ENCODE peak calls at places on chromosome 22, in six cellular contexts. P, F, A, T, K and O are unnamed samples.

GRCh38 chr22:36197601-36198146 is 3.9 kb downstream of the APOL4 start:
- DNase-seq in A (peak; percentile 63), T (peak; percentile 68), P (no peak), F (no peak), K (no peak), O (no peak)

GRCh38 chr22:22111267-22111751 is 128.7 kb upstream of the TOP3B start:
- DNase-seq in A (no peak), K (no peak), F (no peak), P (peak; percentile 77), T (peak; percentile 84), O (peak; percentile 76)

GRCh38 chr22:17446704-17447103 is 77.4 kb downstream of the CECR2 start:
- DNase-seq in F (no peak), A (no peak), K (no peak), P (no peak), T (no peak), O (no peak)

GRCh38 chr22:45082795-45083194 is 73.0 kb upstream of the PHF21B start:
- DNase-seq in K (no peak), T (no peak), A (no peak), F (no peak), P (no peak), O (no peak)

GRCh38 chr22:24410110-24410856 is 17.1 kb upstream of the ADORA2A start:
- DNase-seq in T (no peak), A (no peak), K (no peak), F (no peak), P (no peak), O (no peak)

GRCh38 chr22:18028817-18029527 is 4.6 kb upstream of the MICAL3 start:
- DNase-seq in P (no peak), T (peak; percentile 53), K (no peak), F (no peak), A (no peak), O (no peak)

GRCh38 chr22:38755155-38755910 is 465 bp downstream of the SUN2 start:
- DNase-seq in K (no peak), T (peak; percentile 75), P (no peak), F (peak; percentile 99), A (peak; percentile 94), O (no peak)

GRCh38 chr22:37817705-37818311 is 5.4 kb upstream of the GALR3 start:
- DNase-seq in P (no peak), F (peak; percentile 84), A (peak; percentile 94), T (peak; percentile 79), K (no peak), O (no peak)

GRCh38 chr22:26210390-26210789 is 41.1 kb downstream of the SEZ6L start:
- DNase-seq in A (no peak), P (no peak), F (no peak), T (no peak), K (no peak), O (no peak)

DNA sequence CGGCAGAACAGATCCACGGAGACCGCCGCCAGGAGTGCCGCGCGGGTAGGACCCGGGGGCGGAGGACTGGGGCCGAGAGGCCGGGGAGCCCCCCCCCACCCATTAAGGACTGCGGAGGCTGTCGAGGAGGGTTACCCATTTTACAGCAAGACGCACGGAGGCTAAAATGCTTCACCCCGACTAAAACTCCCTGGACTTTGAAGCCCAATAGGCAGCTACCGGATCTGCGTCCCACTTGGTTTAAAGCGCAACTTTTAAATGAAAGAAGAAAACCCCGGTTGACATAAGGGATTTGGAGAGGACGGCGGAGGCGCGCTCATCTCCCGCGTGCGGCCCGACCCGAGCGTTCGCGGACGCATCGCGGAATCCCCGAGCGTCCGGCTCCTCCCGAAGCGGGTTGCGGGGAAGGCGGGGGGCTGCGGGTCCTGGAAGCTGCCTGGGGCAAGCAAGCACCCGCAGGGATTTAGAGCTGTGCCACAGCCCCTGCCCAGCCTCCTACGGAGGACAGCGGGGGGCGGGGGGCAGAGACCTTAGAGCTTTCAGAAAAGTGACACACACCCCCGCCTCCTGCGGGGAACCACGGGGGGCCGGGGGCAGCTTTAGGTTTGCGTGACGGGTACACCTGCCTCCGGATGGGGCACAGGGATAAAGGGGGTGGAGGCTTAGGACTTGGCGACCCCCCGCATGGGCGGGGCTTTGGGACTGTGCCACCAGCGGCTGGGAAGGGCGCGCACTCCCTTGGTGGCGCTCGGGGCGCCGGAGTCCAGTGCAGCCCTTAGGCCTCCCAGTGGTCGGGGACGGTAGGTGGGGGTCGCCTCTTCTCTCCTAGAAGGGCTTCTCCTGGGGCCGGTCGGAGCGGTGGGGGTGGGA is 761 bp upstream of the CELSR1 start:
- DNase-seq in A (no peak), P (no peak), T (no peak), F (no peak), K (no peak), O (no peak)
- TF ChIP-seq CTCF in A (no peak), P (peak; percentile 10), T (no peak), F (no peak), K (peak; percentile 52), O (peak; percentile 33)

GRCh38 chr22:19467912-19468311 is 11.1 kb downstream of the UFD1 start:
- DNase-seq in P (no peak), K (no peak), A (no peak), F (no peak), T (no peak), O (no peak)
- TF ChIP-seq CTCF in P (no peak), K (no peak), A (no peak), F (no peak), T (no peak), O (no peak)

GRCh38 chr22:31922593-31922992 is 21.7 kb upstream of the YWHAH start:
- DNase-seq in F (no peak), T (no peak), A (no peak), K (no peak), P (no peak), O (no peak)
- TF ChIP-seq CTCF in F (no peak), T (no peak), A (no peak), K (no peak), P (no peak), O (no peak)

DNA sequence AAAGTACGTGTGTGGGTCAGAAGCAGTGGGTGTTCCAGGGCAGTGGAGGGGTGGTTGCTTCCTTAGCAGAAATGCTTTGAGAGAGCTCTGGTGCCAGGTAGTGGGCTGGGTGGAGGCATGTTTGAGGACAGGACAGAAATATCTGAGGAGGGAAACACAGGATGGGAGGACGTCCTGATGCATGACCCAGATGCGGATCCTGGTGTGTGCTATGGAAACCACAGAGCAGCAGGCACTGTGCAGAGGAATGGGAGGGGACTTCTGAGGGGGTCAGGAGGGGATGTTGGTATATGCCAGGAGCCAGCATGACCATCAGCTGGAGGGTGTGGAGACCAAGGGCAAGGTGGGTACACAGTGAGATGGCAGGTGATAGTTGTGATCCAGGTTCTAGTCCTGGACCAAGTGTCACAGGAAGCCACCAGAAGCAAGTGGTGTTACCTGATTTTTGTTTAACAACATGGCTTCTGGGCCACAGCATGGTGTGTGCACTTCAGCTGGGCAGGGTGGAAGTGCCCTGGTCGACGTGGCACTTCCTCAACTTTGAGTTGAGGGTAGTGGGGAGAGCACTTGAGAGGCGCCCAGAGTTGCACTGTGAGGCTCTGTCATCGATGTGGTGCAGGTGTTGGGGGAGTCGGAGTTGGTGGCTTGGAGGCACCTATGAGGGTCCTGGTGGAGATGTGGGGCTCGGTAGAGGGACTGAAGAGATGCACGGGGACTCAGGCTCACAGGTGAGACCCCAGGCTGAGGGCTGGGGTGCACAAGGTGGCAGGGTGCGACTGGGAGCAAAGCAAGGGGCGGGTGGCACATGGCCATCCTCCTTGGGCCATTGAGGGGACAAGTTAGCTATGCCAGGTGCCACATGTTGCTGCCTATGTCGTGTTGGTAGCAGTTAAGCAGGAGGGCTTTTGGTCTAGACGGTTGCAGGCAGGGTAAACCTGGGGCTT is 7.5 kb downstream of the DGCR8 start:
- DNase-seq in F (no peak), T (no peak), K (no peak), A (no peak), P (no peak), O (no peak)
- TF ChIP-seq CTCF in F (no peak), T (no peak), K (no peak), A (no peak), P (no peak), O (no peak)